ENCODE peak calls at places on chromosomes 5 and 9, in six cellular contexts. Y is sigmoid colon, P is IMR-90, U is DND-41, D is pancreas, N is aorta. W is an unnamed sample.

GRCh38 chr9:135034106-135034505 is 53.4 kb upstream of the OLFM1 start:
- DNase-seq in D (no peak), U (no peak), N (peak), Y (peak), P (no peak), W (peak)

GRCh38 chr9:22244141-22245011 is 202.2 kb upstream of the DMRTA1 start:
- DNase-seq in P (peak), D (no peak), N (no peak), Y (no peak), U (peak), W (peak)

GRCh38 chr9:137865581-137866145 is 11.9 kb upstream of the CACNA1B start:
- DNase-seq in D (no peak), N (no peak), P (no peak), U (no peak), Y (no peak), W (no peak)

GRCh38 chr9:22813520-22813919 is 366.9 kb downstream of the DMRTA1 start:
- DNase-seq in N (no peak), D (no peak), Y (no peak), U (no peak), P (peak), W (no peak)

GRCh38 chr5:149940077-149940574 is 4.5 kb downstream of the PDE6A start:
- DNase-seq in N (no peak), D (no peak), Y (no peak), U (no peak), P (no peak), W (no peak)

GRCh38 chr5:76319673-76320072 is 83.4 kb upstream of the IQGAP2 start:
- DNase-seq in P (no peak), U (no peak), D (no peak), Y (no peak), N (no peak), W (no peak)

GRCh38 chr9:120366646-120367019 is 213.3 kb downstream of the CDK5RAP2 start:
- DNase-seq in P (peak), D (peak), Y (no peak), U (no peak), N (no peak), W (no peak)

GRCh38 chr5:6228257-6229250 is 149.8 kb downstream of the MED10 start:
- DNase-seq in U (no peak), D (no peak), P (no peak), N (no peak), Y (no peak), W (no peak)

GRCh38 chr5:176829320-176829719 is 19.0 kb downstream of the UNC5A start:
- DNase-seq in Y (no peak), D (no peak), U (no peak), P (no peak), N (no peak), W (no peak)

GRCh38 chr5:145632701-145633100 is 202.4 kb downstream of the PRELID2 start:
- DNase-seq in Y (no peak), D (no peak), U (no peak), N (no peak), P (no peak), W (no peak)

GRCh38 chr9:75885652-75886051 is 4.8 kb upstream of the PCSK5 start:
- DNase-seq in U (no peak), P (no peak), D (no peak), Y (no peak), N (no peak), W (no peak)

GRCh38 chr9:137270929-137271695 is 6.4 kb upstream of the TOR4A start:
- DNase-seq in U (peak), Y (no peak), D (peak), P (no peak), N (peak), W (peak)

GRCh38 chr5:6767481-6768063 is 54.3 kb downstream of the TENT4A start:
- DNase-seq in P (no peak), N (no peak), U (no peak), Y (no peak), D (no peak), W (no peak)

GRCh38 chr9:92496401-92496800 is 14.1 kb upstream of the ASPN start:
- DNase-seq in D (no peak), Y (no peak), U (no peak), N (no peak), P (peak), W (no peak)

GRCh38 chr9:128136816-128137793 is 9.6 kb upstream of the PTGES2 start:
- DNase-seq in U (no peak), P (peak), D (no peak), Y (no peak), N (peak), W (no peak)

GRCh38 chr9:124342402-124342945 is 72.8 kb downstream of the PSMB7 start:
- DNase-seq in Y (no peak), P (peak), N (no peak), U (no peak), D (no peak), W (no peak)

GRCh38 chr5:103283120-103283519 is 24.6 kb downstream of the MACIR start:
- DNase-seq in U (no peak), P (no peak), D (no peak), N (no peak), Y (no peak), W (no peak)

GRCh38 chr5:6188344-6188743 is 190.0 kb downstream of the MED10 start:
- DNase-seq in D (no peak), U (no peak), P (no peak), N (no peak), Y (no peak), W (no peak)

GRCh38 chr9:114330636-114331035 is 967 bp downstream of the ORM2 start:
- DNase-seq in U (no peak), P (no peak), D (no peak), Y (no peak), N (no peak), W (no peak)

GRCh38 chr5:52989025-52989780 is at the start of gene ITGA2:
- DNase-seq in P (peak), N (peak), Y (peak), D (peak), U (peak), W (peak)

GRCh38 chr5:126778675-126779403 is 1.9 kb downstream of the LMNB1 start:
- DNase-seq in N (no peak), Y (no peak), U (no peak), P (no peak), D (no peak), W (no peak)

GRCh38 chr9:35771524-35771923 is 17.4 kb upstream of the MSMP start:
- DNase-seq in D (peak), N (no peak), U (no peak), Y (no peak), P (no peak), W (no peak)

GRCh38 chr5:64811050-64811640 is 42.4 kb downstream of the CWC27 start:
- DNase-seq in Y (no peak), D (no peak), N (no peak), U (peak), P (peak), W (no peak)

GRCh38 chr9:97803167-97804058 is 49.6 kb upstream of the FOXE1 start:
- DNase-seq in N (peak), Y (peak), P (peak), D (peak), U (no peak), W (peak)

GRCh38 chr5:3844266-3844665 is 248.6 kb downstream of the IRX1 start:
- DNase-seq in Y (no peak), U (no peak), P (no peak), N (no peak), D (no peak), W (no peak)

DNA sequence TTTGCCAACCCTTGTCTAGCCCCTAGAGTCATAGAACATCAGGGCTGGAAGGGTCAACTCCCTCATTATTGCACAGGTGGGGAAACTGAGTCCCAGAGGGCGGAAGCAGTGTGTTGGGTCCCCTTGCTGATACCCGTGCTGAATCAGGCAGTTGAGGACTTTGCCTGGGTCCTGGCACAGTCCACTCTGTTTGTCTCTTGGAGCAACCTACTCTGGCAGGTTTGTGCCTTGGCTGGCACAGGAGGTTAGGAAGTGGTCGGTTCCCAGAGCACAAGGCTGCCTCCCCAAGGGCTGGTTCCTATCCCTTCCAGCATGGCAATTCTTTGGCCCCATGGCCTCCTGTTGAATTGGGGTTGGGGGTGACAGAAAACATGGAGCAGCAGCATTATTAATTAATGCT is 94.5 kb upstream of the SHB start:
- DNase-seq in P (no peak), N (no peak), Y (no peak), U (no peak), D (peak), W (no peak)
- H3K27ac ChIP-seq in P (no peak), N (no peak), Y (no peak), U (no peak), D (no peak), W (no peak)

GRCh38 chr5:90066920-90067319 is 342.6 kb downstream of the CETN3 start:
- DNase-seq in U (no peak), Y (no peak), D (no peak), P (no peak), N (no peak), W (no peak)
- H3K27ac ChIP-seq in U (no peak), Y (no peak), D (no peak), P (no peak), N (no peak), W (no peak)

GRCh38 chr9:123326030-123326586 is 29.9 kb upstream of the CRB2 start:
- DNase-seq in N (no peak), Y (no peak), P (no peak), U (no peak), D (no peak), W (no peak)

GRCh38 chr9:123322771-123323481 is 33.1 kb upstream of the CRB2 start:
- DNase-seq in D (no peak), N (no peak), Y (no peak), P (no peak), U (peak), W (no peak)

GRCh38 chr9:123321874-123322770 is 33.9 kb upstream of the CRB2 start:
- DNase-seq in U (no peak), Y (no peak), P (no peak), D (no peak), N (no peak), W (no peak)

GRCh38 chr9:123324767-123325183 is 31.2 kb upstream of the CRB2 start:
- DNase-seq in U (no peak), P (no peak), Y (no peak), N (no peak), D (no peak), W (no peak)

DNA sequence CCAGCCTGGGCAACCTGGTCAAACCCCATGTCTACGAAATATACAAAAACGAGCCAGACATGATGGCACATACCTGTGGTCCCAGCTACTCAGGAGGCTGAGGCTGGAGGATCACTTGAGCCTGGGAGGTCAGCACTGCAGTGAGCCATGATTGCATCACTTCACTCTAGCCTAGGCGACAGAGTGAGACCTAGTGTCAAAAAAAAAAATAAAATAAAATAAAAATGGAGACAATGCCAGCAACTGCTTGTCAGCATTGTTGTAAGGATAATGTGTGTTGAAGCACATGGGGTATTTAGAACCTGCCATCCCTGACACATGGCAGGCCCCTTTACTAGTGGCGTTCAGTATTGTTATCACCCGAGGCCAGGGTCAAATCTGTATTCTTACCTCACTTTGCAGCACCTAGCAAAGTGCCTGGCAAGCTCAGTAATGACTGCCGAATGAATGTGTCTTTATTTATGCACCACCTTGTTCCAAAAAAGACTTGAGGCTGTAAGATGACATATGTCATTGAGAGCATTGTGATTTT is 32.4 kb upstream of the CRB2 start:
- DNase-seq in U (no peak), D (no peak), Y (no peak), P (no peak), N (no peak), W (no peak)
- H3K27ac ChIP-seq in U (peak), D (no peak), Y (no peak), P (no peak), N (no peak), W (no peak)

GRCh38 chr5:15574121-15574520 is 74.1 kb downstream of the FBXL7 start:
- DNase-seq in Y (no peak), N (no peak), P (no peak), D (no peak), U (no peak), W (no peak)

GRCh38 chr5:15573594-15573993 is 73.6 kb downstream of the FBXL7 start:
- DNase-seq in U (no peak), N (no peak), Y (no peak), P (peak), D (no peak), W (no peak)

GRCh38 chr5:15574806-15575205 is 74.8 kb downstream of the FBXL7 start:
- DNase-seq in D (no peak), U (no peak), N (no peak), P (peak), Y (no peak), W (no peak)

GRCh38 chr5:15577132-15577531 is 77.2 kb downstream of the FBXL7 start:
- DNase-seq in P (no peak), N (no peak), Y (no peak), D (no peak), U (no peak), W (no peak)

GRCh38 chr5:15575566-15576195 is 75.7 kb downstream of the FBXL7 start:
- DNase-seq in U (no peak), P (peak), Y (no peak), N (no peak), D (no peak), W (no peak)
- H3K27ac ChIP-seq in U (no peak), P (no peak), Y (peak), N (no peak), D (no peak), W (no peak)

W was measured in upper lobe of right lung.